ENCODE peak calls at places on chromosome 20, in eight cellular contexts. One of them, this sample, is unnamed.

GRCh38 chr20:62215991-62216635 is 4.0 kb downstream of the HRH3 start:
- DNase-seq in endodermal cell: no peak
- DNase-seq in cardiac muscle cell: no peak
- DNase-seq in GM20000: no peak
- DNase-seq in B cell: no peak
- DNase-seq in tibial artery: no peak
- DNase-seq in PC-3: no peak
- DNase-seq in BE2C: no peak
- DNase-seq in this sample: no peak

GRCh38 chr20:12179692-12180091 is 262.0 kb downstream of the BTBD3 start:
- DNase-seq in endodermal cell: no peak
- DNase-seq in cardiac muscle cell: no peak
- DNase-seq in GM20000: no peak
- DNase-seq in B cell: no peak
- DNase-seq in tibial artery: no peak
- DNase-seq in PC-3: no peak
- DNase-seq in BE2C: no peak
- DNase-seq in this sample: no peak

GRCh38 chr20:35854697-35855434 is 83.1 kb downstream of the PHF20 start:
- DNase-seq in endodermal cell: no peak
- DNase-seq in cardiac muscle cell: no peak
- DNase-seq in GM20000: no peak
- DNase-seq in B cell: no peak
- DNase-seq in tibial artery: no peak
- DNase-seq in PC-3: no peak
- DNase-seq in BE2C: no peak
- DNase-seq in this sample: no peak

GRCh38 chr20:59165389-59165785 is 1.8 kb downstream of the ZNF831 start:
- DNase-seq in endodermal cell: no peak
- DNase-seq in cardiac muscle cell: no peak
- DNase-seq in GM20000: no peak
- DNase-seq in B cell: no peak
- DNase-seq in tibial artery: no peak
- DNase-seq in PC-3: no peak
- DNase-seq in BE2C: no peak
- DNase-seq in this sample: no peak

GRCh38 chr20:59152559-59153354 is 10.9 kb upstream of the ZNF831 start:
- DNase-seq in endodermal cell: no peak
- DNase-seq in cardiac muscle cell: no peak
- DNase-seq in GM20000: no peak
- DNase-seq in B cell: no peak
- DNase-seq in tibial artery: no peak
- DNase-seq in PC-3: no peak
- DNase-seq in BE2C: no peak
- DNase-seq in this sample: no peak

GRCh38 chr20:35828434-35828833 is 56.6 kb downstream of the PHF20 start:
- DNase-seq in endodermal cell: no peak
- DNase-seq in cardiac muscle cell: peak
- DNase-seq in GM20000: no peak
- DNase-seq in B cell: no peak
- DNase-seq in tibial artery: no peak
- DNase-seq in PC-3: no peak
- DNase-seq in BE2C: peak
- DNase-seq in this sample: no peak

GRCh38 chr20:36506253-36506652 is 35.1 kb upstream of the MYL9 start:
- DNase-seq in endodermal cell: no peak
- DNase-seq in cardiac muscle cell: peak
- DNase-seq in GM20000: no peak
- DNase-seq in B cell: no peak
- DNase-seq in tibial artery: no peak
- DNase-seq in PC-3: peak
- DNase-seq in BE2C: no peak
- DNase-seq in this sample: no peak

GRCh38 chr20:58524814-58525213 is 9.6 kb upstream of the APCDD1L start:
- DNase-seq in endodermal cell: no peak
- DNase-seq in cardiac muscle cell: no peak
- DNase-seq in GM20000: no peak
- DNase-seq in B cell: no peak
- DNase-seq in tibial artery: no peak
- DNase-seq in PC-3: peak
- DNase-seq in BE2C: no peak
- DNase-seq in this sample: no peak

GRCh38 chr20:11324990-11325389 is 592.7 kb upstream of the BTBD3 start:
- DNase-seq in endodermal cell: no peak
- DNase-seq in cardiac muscle cell: no peak
- DNase-seq in GM20000: no peak
- DNase-seq in B cell: no peak
- DNase-seq in tibial artery: no peak
- DNase-seq in PC-3: peak
- DNase-seq in BE2C: no peak
- DNase-seq in this sample: no peak

GRCh38 chr20:57275813-57276212 is 9.4 kb upstream of the BMP7 start:
- DNase-seq in endodermal cell: no peak
- DNase-seq in cardiac muscle cell: no peak
- DNase-seq in GM20000: no peak
- DNase-seq in B cell: no peak
- DNase-seq in tibial artery: no peak
- DNase-seq in PC-3: no peak
- DNase-seq in BE2C: no peak
- DNase-seq in this sample: no peak

GRCh38 chr20:37911838-37912273 is 8.9 kb downstream of the VSTM2L start:
- DNase-seq in endodermal cell: peak
- DNase-seq in cardiac muscle cell: no peak
- DNase-seq in GM20000: no peak
- DNase-seq in B cell: no peak
- DNase-seq in tibial artery: no peak
- DNase-seq in PC-3: peak
- DNase-seq in BE2C: peak
- DNase-seq in this sample: peak

GRCh38 chr20:47662483-47663353 is 122.6 kb downstream of the SULF2 start:
- DNase-seq in endodermal cell: peak
- DNase-seq in cardiac muscle cell: no peak
- DNase-seq in GM20000: no peak
- DNase-seq in B cell: no peak
- DNase-seq in tibial artery: no peak
- DNase-seq in PC-3: no peak
- DNase-seq in BE2C: no peak
- DNase-seq in this sample: no peak

GRCh38 chr20:44646023-44646640 is 5.4 kb downstream of the ADA start:
- DNase-seq in endodermal cell: peak
- DNase-seq in cardiac muscle cell: no peak
- DNase-seq in GM20000: peak
- DNase-seq in B cell: peak
- DNase-seq in tibial artery: no peak
- DNase-seq in PC-3: no peak
- DNase-seq in BE2C: no peak
- DNase-seq in this sample: no peak

GRCh38 chr20:19815553-19815991 is 57.5 kb downstream of the RIN2 start:
- DNase-seq in endodermal cell: no peak
- DNase-seq in cardiac muscle cell: no peak
- DNase-seq in GM20000: no peak
- DNase-seq in B cell: peak
- DNase-seq in tibial artery: peak
- DNase-seq in PC-3: peak
- DNase-seq in BE2C: no peak
- DNase-seq in this sample: no peak

GRCh38 chr20:35398660-35399144 is 13.1 kb downstream of the UQCC1 start:
- DNase-seq in endodermal cell: no peak
- DNase-seq in cardiac muscle cell: no peak
- DNase-seq in GM20000: no peak
- DNase-seq in B cell: no peak
- DNase-seq in tibial artery: no peak
- DNase-seq in PC-3: no peak
- DNase-seq in BE2C: no peak
- DNase-seq in this sample: no peak

GRCh38 chr20:19625416-19625815 is 132.6 kb upstream of the RIN2 start:
- DNase-seq in endodermal cell: no peak
- DNase-seq in cardiac muscle cell: no peak
- DNase-seq in GM20000: no peak
- DNase-seq in B cell: no peak
- DNase-seq in tibial artery: no peak
- DNase-seq in PC-3: no peak
- DNase-seq in BE2C: no peak
- DNase-seq in this sample: no peak

GRCh38 chr20:11111191-11111590 is 437.4 kb upstream of the JAG1 start:
- DNase-seq in endodermal cell: no peak
- DNase-seq in cardiac muscle cell: no peak
- DNase-seq in GM20000: no peak
- DNase-seq in B cell: no peak
- DNase-seq in tibial artery: no peak
- DNase-seq in PC-3: peak
- DNase-seq in BE2C: no peak
- DNase-seq in this sample: no peak

GRCh38 chr20:8315639-8316573 is 183.8 kb downstream of the PLCB1 start:
- DNase-seq in endodermal cell: no peak
- DNase-seq in cardiac muscle cell: no peak
- DNase-seq in GM20000: no peak
- DNase-seq in B cell: no peak
- DNase-seq in tibial artery: no peak
- DNase-seq in PC-3: no peak
- DNase-seq in BE2C: no peak
- DNase-seq in this sample: no peak

GRCh38 chr20:23245553-23246128 is 105.0 kb upstream of the NXT1 start:
- DNase-seq in endodermal cell: peak
- DNase-seq in cardiac muscle cell: peak
- DNase-seq in GM20000: peak
- DNase-seq in B cell: peak
- DNase-seq in tibial artery: peak
- DNase-seq in PC-3: peak
- DNase-seq in BE2C: no peak
- DNase-seq in this sample: peak

GRCh38 chr20:47453167-47453782 is 48.4 kb upstream of the NCOA3 start:
- DNase-seq in endodermal cell: no peak
- DNase-seq in cardiac muscle cell: no peak
- DNase-seq in GM20000: peak
- DNase-seq in B cell: no peak
- DNase-seq in tibial artery: no peak
- DNase-seq in PC-3: peak
- DNase-seq in BE2C: no peak
- DNase-seq in this sample: peak

GRCh38 chr20:38435555-38435939 is 419 bp upstream of the SNHG17 start:
- DNase-seq in endodermal cell: no peak
- DNase-seq in cardiac muscle cell: no peak
- DNase-seq in GM20000: no peak
- DNase-seq in B cell: no peak
- DNase-seq in tibial artery: no peak
- DNase-seq in PC-3: peak
- DNase-seq in BE2C: no peak
- DNase-seq in this sample: no peak

GRCh38 chr20:35312348-35312747 is 20.1 kb upstream of the FAM83C start:
- DNase-seq in endodermal cell: no peak
- DNase-seq in cardiac muscle cell: no peak
- DNase-seq in GM20000: no peak
- DNase-seq in B cell: no peak
- DNase-seq in tibial artery: no peak
- DNase-seq in PC-3: peak
- DNase-seq in BE2C: no peak
- DNase-seq in this sample: no peak

GRCh38 chr20:48373555-48373934 is 454.3 kb downstream of the PREX1 start:
- DNase-seq in endodermal cell: no peak
- DNase-seq in cardiac muscle cell: no peak
- DNase-seq in GM20000: no peak
- DNase-seq in B cell: no peak
- DNase-seq in tibial artery: no peak
- DNase-seq in PC-3: no peak
- DNase-seq in BE2C: no peak
- DNase-seq in this sample: no peak

GRCh38 chr20:36313936-36314335 is 7.8 kb downstream of the DLGAP4 start:
- DNase-seq in endodermal cell: peak
- DNase-seq in cardiac muscle cell: no peak
- DNase-seq in GM20000: no peak
- DNase-seq in B cell: no peak
- DNase-seq in tibial artery: no peak
- DNase-seq in PC-3: no peak
- DNase-seq in BE2C: no peak
- DNase-seq in this sample: peak

GRCh38 chr20:9286501-9286900 is 217.6 kb downstream of the PLCB4 start:
- DNase-seq in endodermal cell: no peak
- DNase-seq in cardiac muscle cell: no peak
- DNase-seq in GM20000: no peak
- DNase-seq in B cell: no peak
- DNase-seq in tibial artery: no peak
- DNase-seq in PC-3: peak
- DNase-seq in BE2C: no peak
- DNase-seq in this sample: no peak

GRCh38 chr20:53413188-53413631 is 180.4 kb downstream of the ZNF217 start:
- DNase-seq in endodermal cell: peak
- DNase-seq in cardiac muscle cell: peak
- DNase-seq in GM20000: peak
- DNase-seq in B cell: peak
- DNase-seq in tibial artery: peak
- DNase-seq in PC-3: peak
- DNase-seq in BE2C: no peak
- DNase-seq in this sample: peak
- TF ChIP-seq CTCF in endodermal cell: peak
- TF ChIP-seq CTCF in cardiac muscle cell: peak
- TF ChIP-seq CTCF in GM20000: peak
- TF ChIP-seq CTCF in B cell: peak
- TF ChIP-seq CTCF in tibial artery: no peak
- TF ChIP-seq CTCF in PC-3: peak
- TF ChIP-seq CTCF in BE2C: no peak
- TF ChIP-seq CTCF in this sample: peak

GRCh38 chr20:25139061-25139705 is 56.3 kb upstream of the ENTPD6 start:
- DNase-seq in endodermal cell: peak
- DNase-seq in cardiac muscle cell: peak
- DNase-seq in GM20000: no peak
- DNase-seq in B cell: no peak
- DNase-seq in tibial artery: no peak
- DNase-seq in PC-3: peak
- DNase-seq in BE2C: no peak
- DNase-seq in this sample: no peak
- TF ChIP-seq CTCF in endodermal cell: peak
- TF ChIP-seq CTCF in cardiac muscle cell: no peak
- TF ChIP-seq CTCF in GM20000: no peak
- TF ChIP-seq CTCF in B cell: no peak
- TF ChIP-seq CTCF in tibial artery: no peak
- TF ChIP-seq CTCF in PC-3: peak
- TF ChIP-seq CTCF in BE2C: peak
- TF ChIP-seq CTCF in this sample: no peak

GRCh38 chr20:15842872-15843271 is 730.4 kb downstream of the KIF16B start:
- DNase-seq in endodermal cell: no peak
- DNase-seq in cardiac muscle cell: no peak
- DNase-seq in GM20000: peak
- DNase-seq in B cell: peak
- DNase-seq in tibial artery: no peak
- DNase-seq in PC-3: peak
- DNase-seq in BE2C: no peak
- DNase-seq in this sample: peak
- TF ChIP-seq CTCF in endodermal cell: peak
- TF ChIP-seq CTCF in cardiac muscle cell: no peak
- TF ChIP-seq CTCF in GM20000: peak
- TF ChIP-seq CTCF in B cell: peak
- TF ChIP-seq CTCF in tibial artery: no peak
- TF ChIP-seq CTCF in PC-3: peak
- TF ChIP-seq CTCF in BE2C: peak
- TF ChIP-seq CTCF in this sample: no peak

DNA sequence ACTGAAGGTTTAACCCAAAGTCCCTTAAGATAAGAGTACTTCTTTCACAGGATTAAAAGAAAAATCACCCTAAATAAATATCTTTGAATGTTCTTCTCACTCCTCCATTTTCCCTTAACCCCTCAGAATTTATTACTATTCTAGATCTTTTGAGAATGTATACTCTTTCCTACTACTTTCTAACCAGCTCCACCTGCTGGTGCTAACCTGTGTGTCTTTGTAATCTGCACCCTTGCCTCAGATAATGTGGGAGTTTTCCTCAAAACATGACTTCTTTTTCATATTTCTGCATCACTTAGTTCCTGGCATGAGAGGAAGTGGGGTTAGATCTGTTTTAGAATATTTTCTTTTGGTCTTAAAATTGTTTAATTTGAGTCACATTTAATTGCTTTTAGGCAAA is 394.2 kb downstream of the BMP2 start:
- DNase-seq in endodermal cell: peak
- DNase-seq in cardiac muscle cell: peak
- DNase-seq in GM20000: no peak
- DNase-seq in B cell: no peak
- DNase-seq in tibial artery: no peak
- DNase-seq in PC-3: peak
- DNase-seq in BE2C: no peak
- DNase-seq in this sample: no peak
- TF ChIP-seq CTCF in endodermal cell: peak
- TF ChIP-seq CTCF in cardiac muscle cell: peak
- TF ChIP-seq CTCF in GM20000: no peak
- TF ChIP-seq CTCF in B cell: no peak
- TF ChIP-seq CTCF in tibial artery: no peak
- TF ChIP-seq CTCF in PC-3: peak
- TF ChIP-seq CTCF in BE2C: no peak
- TF ChIP-seq CTCF in this sample: no peak